ENCODE peak calls at places on chromosomes 11 and 22, in seven cellular contexts. F is PC-9, J is GM23338, P is H1, Y is fibroblast of lung, M is HCT116, D is hepatocyte. S is an unnamed sample.

GRCh38 chr11:118527109-118527508 is at the start of gene TTC36:
- DNase-seq in P (no peak), M (no peak), J (peak), F (peak), D (no peak), Y (no peak), S (no peak)

GRCh38 chr11:34948721-34949120 is 32.3 kb downstream of the PDHX start:
- DNase-seq in D (no peak), P (no peak), M (no peak), F (no peak), J (no peak), Y (peak), S (peak)

GRCh38 chr11:128174465-128175101 is 412.8 kb downstream of the ETS1 start:
- DNase-seq in D (no peak), M (no peak), F (no peak), P (no peak), Y (peak), J (peak), S (peak)

GRCh38 chr11:29260939-29261705 is 755.7 kb downstream of the KCNA4 start:
- DNase-seq in Y (peak), J (no peak), P (no peak), D (peak), M (peak), F (peak), S (peak)

GRCh38 chr11:16052750-16053149 is 303.6 kb downstream of the SOX6 start:
- DNase-seq in Y (no peak), J (no peak), M (no peak), P (no peak), D (no peak), F (no peak), S (no peak)

GRCh38 chr22:39468487-39469325 is 11.9 kb downstream of the MGAT3 start:
- DNase-seq in D (peak), J (no peak), M (no peak), Y (no peak), F (no peak), P (no peak), S (no peak)

GRCh38 chr11:7522106-7522505 is 8.3 kb downstream of the PPFIBP2 start:
- DNase-seq in M (no peak), F (no peak), D (no peak), Y (no peak), J (no peak), P (no peak), S (no peak)

GRCh38 chr11:78535920-78536319 is 38.7 kb downstream of the NARS2 start:
- DNase-seq in F (no peak), D (no peak), J (no peak), P (no peak), M (no peak), Y (peak), S (peak)

GRCh38 chr11:57360991-57361390 is 20.0 kb downstream of the PRG3 start:
- DNase-seq in J (no peak), M (no peak), F (no peak), Y (no peak), D (no peak), P (no peak), S (no peak)

GRCh38 chr11:6406370-6406769 is 12.5 kb downstream of the APBB1 start:
- DNase-seq in F (no peak), Y (no peak), P (no peak), J (no peak), M (no peak), D (no peak), S (no peak)

GRCh38 chr22:22820626-22821025 is 67.0 kb upstream of the IGLL5 start:
- DNase-seq in P (no peak), M (no peak), Y (no peak), F (no peak), D (no peak), J (no peak), S (no peak)

GRCh38 chr11:68127791-68128681 is 6.8 kb upstream of the CHKA start:
- DNase-seq in P (peak), D (peak), J (peak), F (peak), M (peak), Y (peak), S (peak)

GRCh38 chr22:38802671-38803121 is 8.8 kb upstream of the DNAL4 start:
- DNase-seq in F (peak), P (no peak), Y (peak), J (peak), D (peak), M (peak), S (peak)

GRCh38 chr11:94737171-94737611 is 31.0 kb upstream of the AMOTL1 start:
- DNase-seq in P (no peak), F (peak), D (no peak), M (no peak), J (no peak), Y (peak), S (peak)

GRCh38 chr11:119885861-119886567 is 157.0 kb upstream of the NECTIN1 start:
- DNase-seq in D (no peak), J (no peak), P (no peak), F (no peak), Y (no peak), M (no peak), S (no peak)

GRCh38 chr11:64235427-64236161 is 1.2 kb downstream of the VEGFB start:
- DNase-seq in F (peak), D (no peak), J (no peak), P (no peak), M (no peak), Y (no peak), S (no peak)

GRCh38 chr11:5737672-5738071 is 1.4 kb downstream of the OR56B1 start:
- DNase-seq in J (no peak), Y (no peak), D (no peak), M (no peak), F (no peak), P (no peak), S (peak)

GRCh38 chr11:116948375-116948774 is 111.0 kb upstream of the APOA1 start:
- DNase-seq in D (no peak), Y (no peak), J (no peak), P (no peak), M (peak), F (peak), S (peak)

GRCh38 chr22:17079572-17079971 is 5.2 kb upstream of the IL17RA start:
- DNase-seq in Y (peak), F (no peak), J (no peak), M (no peak), P (no peak), D (no peak), S (no peak)

GRCh38 chr11:12587333-12587997 is 86.8 kb upstream of the TEAD1 start:
- DNase-seq in P (no peak), Y (peak), D (peak), M (no peak), J (peak), F (peak), S (peak)

GRCh38 chr11:33406241-33406640 is 149.1 kb downstream of the HIPK3 start:
- DNase-seq in J (no peak), P (no peak), F (no peak), Y (no peak), M (no peak), D (no peak), S (no peak)

GRCh38 chr11:497565-498296 is 9.3 kb downstream of the RNH1 start:
- DNase-seq in J (no peak), P (no peak), M (no peak), F (no peak), Y (no peak), D (no peak), S (no peak)

GRCh38 chr11:73322111-73322985 is 14.3 kb downstream of the ARHGEF17 start:
- DNase-seq in P (no peak), F (no peak), Y (peak), J (no peak), M (no peak), D (no peak), S (no peak)

GRCh38 chr22:24685804-24686203 is 82.8 kb downstream of the GGT1 start:
- DNase-seq in J (peak), M (no peak), Y (peak), F (no peak), P (no peak), D (no peak), S (no peak)

GRCh38 chr11:101127348-101127698 is 2.3 kb downstream of the PGR start:
- DNase-seq in D (peak), P (no peak), M (no peak), F (no peak), Y (peak), J (peak), S (no peak)
- TF ChIP-seq EZH2 in D (peak), P (no peak), M (no peak), F (no peak), Y (no peak), J (no peak), S (no peak)

GRCh38 chr11:2518112-2518982 is 73.5 kb downstream of the KCNQ1 start:
- DNase-seq in Y (no peak), D (no peak), M (no peak), P (no peak), F (no peak), J (no peak), S (no peak)
- TF ChIP-seq CTCF in Y (no peak), D (no peak), M (no peak), P (no peak), F (no peak), J (no peak), S (no peak)

GRCh38 chr11:44728491-44728910 is 1.7 kb downstream of the TSPAN18 start:
- DNase-seq in M (no peak), Y (no peak), J (peak), P (no peak), F (no peak), D (no peak), S (no peak)
- H3K4me2 ChIP-seq in M (peak), Y (no peak), J (peak), P (peak), F (no peak), D (peak), S (peak)

GRCh38 chr11:36377759-36378553 is 81.9 kb downstream of the PRR5L start:
- DNase-seq in F (no peak), M (no peak), D (no peak), J (no peak), P (no peak), Y (no peak), S (no peak)
- TF ChIP-seq EZH2 in F (no peak), M (no peak), D (no peak), J (no peak), P (no peak), Y (no peak), S (no peak)

GRCh38 chr11:67044496-67044895 is 12.2 kb upstream of the RHOD start:
- DNase-seq in P (no peak), Y (no peak), M (no peak), F (no peak), J (no peak), D (no peak), S (peak)
- TF ChIP-seq CTCF in P (no peak), Y (no peak), M (no peak), F (no peak), J (no peak), D (no peak), S (no peak)

GRCh38 chr11:9601876-9602199 is 28.4 kb downstream of the WEE1 start:
- DNase-seq in P (no peak), D (no peak), J (no peak), M (no peak), F (no peak), Y (no peak), S (no peak)
- H3K4me2 ChIP-seq in P (no peak), D (no peak), J (no peak), M (peak), F (peak), Y (no peak), S (peak)

GRCh38 chr11:115759622-115760527 is 255.7 kb upstream of the CADM1 start:
- DNase-seq in P (no peak), M (no peak), F (no peak), J (peak), D (peak), Y (peak), S (peak)
- TF ChIP-seq EZH2 in P (peak), M (no peak), F (no peak), J (peak), D (peak), Y (peak), S (no peak)

GRCh38 chr11:132402056-132402684 is 1031.8 kb downstream of the NTM start:
- DNase-seq in P (peak), J (peak), Y (peak), F (no peak), M (no peak), D (peak), S (peak)
- TF ChIP-seq CTCF in P (peak), J (peak), Y (peak), F (peak), M (no peak), D (peak), S (peak)

GRCh38 chr22:44633647-44634046 is 68.4 kb upstream of the PRR5 start:
- DNase-seq in D (no peak), J (no peak), M (no peak), Y (no peak), F (no peak), P (no peak), S (no peak)
- H3K4me2 ChIP-seq in D (no peak), J (no peak), M (no peak), Y (no peak), F (no peak), P (no peak), S (no peak)

GRCh38 chr22:45866398-45867117 is 110.4 kb downstream of the WNT7B start:
- DNase-seq in Y (no peak), D (no peak), M (no peak), J (peak), F (no peak), P (no peak), S (no peak)
- TF ChIP-seq EZH2 in Y (no peak), D (no peak), M (no peak), J (no peak), F (no peak), P (no peak), S (peak)

S was measured in astrocyte.